ENCODE peak calls at places on chromosomes 16 and 17, in nine cellular contexts. I is mammary epithelial cell, V is WTC11, E is amygdala, Y is kidney, G is Daoy, C is SK-N-SH, N is NCI-H345, Z is fibroblast of pulmonary artery. H is an unnamed sample.

GRCh38 chr16:88866151-88866920 is at the start of gene PABPN1L:
- DNase-seq in C (no peak), V (no peak), E (no peak), G (no peak), Z (no peak), I (no peak), Y (no peak), N (no peak), H (no peak)

GRCh38 chr17:74216505-74216904 is 3.1 kb downstream of the TTYH2 start:
- DNase-seq in N (no peak), Z (no peak), I (no peak), E (no peak), Y (no peak), C (no peak), V (no peak), G (no peak), H (no peak)

GRCh38 chr17:42247734-42248133 is 28.5 kb downstream of the STAT5B start:
- DNase-seq in I (peak; percentile 68), V (no peak), C (no peak), Y (no peak), N (no peak), Z (peak; percentile 92), E (no peak), G (peak; percentile 50), H (no peak)

GRCh38 chr16:55552621-55553020 is 13.9 kb upstream of the CAPNS2 start:
- DNase-seq in N (no peak), E (no peak), G (peak; percentile 47), C (no peak), I (peak; percentile 86), V (no peak), Y (no peak), Z (peak; percentile 80), H (no peak)

GRCh38 chr16:15643453-15644305 is 725 bp upstream of the MARF1 start:
- DNase-seq in N (peak; percentile 77), V (no peak), C (peak; percentile 65), I (no peak), G (peak; percentile 43), Y (no peak), Z (peak; percentile 72), E (no peak), H (peak; percentile 15)

GRCh38 chr16:81566245-81567007 is 121.8 kb downstream of the CMIP start:
- DNase-seq in C (no peak), I (no peak), E (no peak), V (no peak), Z (no peak), N (no peak), Y (no peak), G (no peak), H (no peak)

GRCh38 chr17:10460062-10460461 is 9.3 kb downstream of the MYH4 start:
- DNase-seq in Z (no peak), E (no peak), I (no peak), V (no peak), N (no peak), G (no peak), Y (no peak), C (no peak), H (no peak)

GRCh38 chr16:12171206-12171605 is 194.7 kb downstream of the SNX29 start:
- DNase-seq in V (no peak), Z (no peak), I (no peak), Y (no peak), E (no peak), C (no peak), N (no peak), G (no peak), H (no peak)

GRCh38 chr17:27496005-27496404 is 39.8 kb downstream of the KSR1 start:
- DNase-seq in Z (no peak), V (no peak), Y (no peak), C (no peak), E (no peak), N (no peak), G (no peak), I (no peak), H (no peak)

GRCh38 chr17:66304304-66305174 is 2.1 kb downstream of the PRKCA start:
- DNase-seq in I (peak; percentile 33), N (peak; percentile 46), E (no peak), V (peak; percentile 52), C (peak; percentile 63), Z (peak; percentile 33), G (peak; percentile 59), Y (no peak), H (no peak)

GRCh38 chr16:3058173-3059030 is 7.0 kb upstream of the IL32 start:
- DNase-seq in I (no peak), G (peak; percentile 55), E (peak; percentile 8), Y (peak; percentile 88), Z (peak; percentile 23), C (peak; percentile 57), V (peak; percentile 76), N (peak; percentile 30), H (peak; percentile 49)

GRCh38 chr17:50213026-50214015 is 11.9 kb upstream of the COL1A1 start:
- DNase-seq in N (peak; percentile 35), V (peak; percentile 56), Z (no peak), G (peak; percentile 70), C (peak; percentile 56), Y (no peak), I (no peak), E (no peak), H (no peak)

GRCh38 chr16:28013392-28013791 is 50.1 kb downstream of the GSG1L start:
- DNase-seq in Z (no peak), G (no peak), E (no peak), V (no peak), N (no peak), Y (no peak), C (no peak), I (no peak), H (no peak)

H was measured in CD4-positive, alpha-beta T cell.